ENCODE peak calls at places on chromosomes 4 and X, in six cellular contexts. One of them, this sample, is unnamed. For H3K4me1, the result is how much of the 10 kb centered on the place peaks cover.

GRCh38 chr4:122874194-122874593 is 47.6 kb downstream of the FGF2 start:
- DNase-seq in adipocyte: peak
- DNase-seq in cardiac muscle cell: peak
- DNase-seq in left lung: no peak
- DNase-seq in right atrium auricular region: no peak
- DNase-seq in H9: no peak
- DNase-seq in this sample: no peak

GRCh38 chr4:184814686-184815045 is 11.1 kb downstream of the ACSL1 start:
- DNase-seq in adipocyte: peak
- DNase-seq in cardiac muscle cell: no peak
- DNase-seq in left lung: no peak
- DNase-seq in right atrium auricular region: no peak
- DNase-seq in H9: no peak
- DNase-seq in this sample: no peak

GRCh38 chr4:170270628-170271027 is 180.9 kb upstream of the AADAT start:
- DNase-seq in adipocyte: no peak
- DNase-seq in cardiac muscle cell: no peak
- DNase-seq in left lung: no peak
- DNase-seq in right atrium auricular region: no peak
- DNase-seq in H9: no peak
- DNase-seq in this sample: no peak

GRCh38 chrX:115409551-115409950 is 120.0 kb downstream of the LUZP4 start:
- DNase-seq in adipocyte: peak
- DNase-seq in cardiac muscle cell: peak
- DNase-seq in left lung: no peak
- DNase-seq in right atrium auricular region: no peak
- DNase-seq in H9: no peak
- DNase-seq in this sample: no peak

GRCh38 chrX:86806786-86807185 is 658.5 kb downstream of the DACH2 start:
- DNase-seq in adipocyte: peak
- DNase-seq in cardiac muscle cell: no peak
- DNase-seq in left lung: no peak
- DNase-seq in right atrium auricular region: no peak
- DNase-seq in H9: peak
- DNase-seq in this sample: no peak

GRCh38 chrX:97685753-97686152 is 802.0 kb downstream of the RPA4 start:
- DNase-seq in adipocyte: peak
- DNase-seq in cardiac muscle cell: peak
- DNase-seq in left lung: no peak
- DNase-seq in right atrium auricular region: no peak
- DNase-seq in H9: no peak
- DNase-seq in this sample: peak

GRCh38 chrX:43643662-43644061 is 12.4 kb upstream of the MAOA start:
- DNase-seq in adipocyte: no peak
- DNase-seq in cardiac muscle cell: no peak
- DNase-seq in left lung: no peak
- DNase-seq in right atrium auricular region: no peak
- DNase-seq in H9: no peak
- DNase-seq in this sample: no peak

GRCh38 chr4:152983774-152984411 is 47.8 kb downstream of the FHDC1 start:
- DNase-seq in adipocyte: no peak
- DNase-seq in cardiac muscle cell: peak
- DNase-seq in left lung: no peak
- DNase-seq in right atrium auricular region: no peak
- DNase-seq in H9: peak
- DNase-seq in this sample: no peak

GRCh38 chr4:2275546-2276251 is 13.8 kb upstream of the MXD4 start:
- DNase-seq in adipocyte: no peak
- DNase-seq in cardiac muscle cell: no peak
- DNase-seq in left lung: no peak
- DNase-seq in right atrium auricular region: no peak
- DNase-seq in H9: no peak
- DNase-seq in this sample: peak

GRCh38 chrX:97705936-97706335 is 822.2 kb downstream of the RPA4 start:
- DNase-seq in adipocyte: peak
- DNase-seq in cardiac muscle cell: no peak
- DNase-seq in left lung: no peak
- DNase-seq in right atrium auricular region: no peak
- DNase-seq in H9: no peak
- DNase-seq in this sample: no peak

GRCh38 chrX:19627533-19627932 is 112.2 kb upstream of the MAP3K15 start:
- DNase-seq in adipocyte: peak
- DNase-seq in cardiac muscle cell: no peak
- DNase-seq in left lung: no peak
- DNase-seq in right atrium auricular region: no peak
- DNase-seq in H9: no peak
- DNase-seq in this sample: no peak

GRCh38 chr4:147638942-147639341 is 21.7 kb downstream of the TMEM184C start:
- DNase-seq in adipocyte: peak
- DNase-seq in cardiac muscle cell: peak
- DNase-seq in left lung: no peak
- DNase-seq in right atrium auricular region: no peak
- DNase-seq in H9: no peak
- DNase-seq in this sample: no peak

GRCh38 chrX:72714471-72714916 is 388 bp upstream of the PHKA1 start:
- DNase-seq in adipocyte: peak
- DNase-seq in cardiac muscle cell: peak
- DNase-seq in left lung: peak
- DNase-seq in right atrium auricular region: peak
- DNase-seq in H9: peak
- DNase-seq in this sample: peak

GRCh38 chr4:2714071-2714770 is 41.9 kb downstream of the TNIP2 start:
- DNase-seq in adipocyte: peak
- DNase-seq in cardiac muscle cell: peak
- DNase-seq in left lung: peak
- DNase-seq in right atrium auricular region: no peak
- DNase-seq in H9: no peak
- DNase-seq in this sample: peak

GRCh38 chr4:3047464-3048286 is 26.7 kb downstream of the HTT-AS start:
- DNase-seq in adipocyte: peak
- DNase-seq in cardiac muscle cell: peak
- DNase-seq in left lung: peak
- DNase-seq in right atrium auricular region: peak
- DNase-seq in H9: peak
- DNase-seq in this sample: peak

GRCh38 chrX:45762699-45763647 is 562.3 kb upstream of the DIPK2B start:
- DNase-seq in adipocyte: no peak
- DNase-seq in cardiac muscle cell: no peak
- DNase-seq in left lung: no peak
- DNase-seq in right atrium auricular region: no peak
- DNase-seq in H9: no peak
- DNase-seq in this sample: no peak

GRCh38 chr4:123390846-123391456 is 5.6 kb upstream of the SPRY1 start:
- DNase-seq in adipocyte: peak
- DNase-seq in cardiac muscle cell: peak
- DNase-seq in left lung: no peak
- DNase-seq in right atrium auricular region: no peak
- DNase-seq in H9: no peak
- DNase-seq in this sample: no peak

GRCh38 chr4:7002336-7002735 is 40.8 kb upstream of the TADA2B start:
- DNase-seq in adipocyte: no peak
- DNase-seq in cardiac muscle cell: no peak
- DNase-seq in left lung: no peak
- DNase-seq in right atrium auricular region: no peak
- DNase-seq in H9: no peak
- DNase-seq in this sample: no peak

GRCh38 chr4:26032572-26033320 is 118.7 kb downstream of the SMIM20 start:
- DNase-seq in adipocyte: peak
- DNase-seq in cardiac muscle cell: peak
- DNase-seq in left lung: no peak
- DNase-seq in right atrium auricular region: no peak
- DNase-seq in H9: no peak
- DNase-seq in this sample: no peak

GRCh38 chr4:60463846-60464502 is 736.2 kb upstream of the ADGRL3 start:
- DNase-seq in adipocyte: peak
- DNase-seq in cardiac muscle cell: no peak
- DNase-seq in left lung: no peak
- DNase-seq in right atrium auricular region: no peak
- DNase-seq in H9: no peak
- DNase-seq in this sample: no peak

GRCh38 chr4:168360271-168360670 is 41.7 kb upstream of the DDX60 start:
- DNase-seq in adipocyte: no peak
- DNase-seq in cardiac muscle cell: no peak
- DNase-seq in left lung: no peak
- DNase-seq in right atrium auricular region: no peak
- DNase-seq in H9: no peak
- DNase-seq in this sample: no peak

GRCh38 chr4:99205104-99205979 is 13.7 kb downstream of the ADH6 start:
- DNase-seq in adipocyte: peak
- DNase-seq in cardiac muscle cell: peak
- DNase-seq in left lung: no peak
- DNase-seq in right atrium auricular region: peak
- DNase-seq in H9: no peak
- DNase-seq in this sample: no peak

GRCh38 chr4:118920247-118920646 is 31.6 kb downstream of the SYNPO2 start:
- DNase-seq in adipocyte: no peak
- DNase-seq in cardiac muscle cell: peak
- DNase-seq in left lung: no peak
- DNase-seq in right atrium auricular region: no peak
- DNase-seq in H9: no peak
- DNase-seq in this sample: no peak

GRCh38 chr4:189221691-189222090 is 719.0 kb upstream of the FRG1 start:
- DNase-seq in adipocyte: no peak
- DNase-seq in cardiac muscle cell: no peak
- DNase-seq in left lung: no peak
- DNase-seq in right atrium auricular region: no peak
- DNase-seq in H9: no peak
- DNase-seq in this sample: no peak

GRCh38 chrX:4656419-4656818 is 943.0 kb upstream of the PRKX start:
- DNase-seq in adipocyte: no peak
- DNase-seq in cardiac muscle cell: no peak
- DNase-seq in left lung: no peak
- DNase-seq in right atrium auricular region: no peak
- DNase-seq in H9: no peak
- DNase-seq in this sample: no peak

GRCh38 chr4:140943486-140943885 is 187.3 kb upstream of the TBC1D9 start:
- DNase-seq in adipocyte: peak
- DNase-seq in cardiac muscle cell: peak
- DNase-seq in left lung: no peak
- DNase-seq in right atrium auricular region: no peak
- DNase-seq in H9: no peak
- DNase-seq in this sample: no peak

DNA sequence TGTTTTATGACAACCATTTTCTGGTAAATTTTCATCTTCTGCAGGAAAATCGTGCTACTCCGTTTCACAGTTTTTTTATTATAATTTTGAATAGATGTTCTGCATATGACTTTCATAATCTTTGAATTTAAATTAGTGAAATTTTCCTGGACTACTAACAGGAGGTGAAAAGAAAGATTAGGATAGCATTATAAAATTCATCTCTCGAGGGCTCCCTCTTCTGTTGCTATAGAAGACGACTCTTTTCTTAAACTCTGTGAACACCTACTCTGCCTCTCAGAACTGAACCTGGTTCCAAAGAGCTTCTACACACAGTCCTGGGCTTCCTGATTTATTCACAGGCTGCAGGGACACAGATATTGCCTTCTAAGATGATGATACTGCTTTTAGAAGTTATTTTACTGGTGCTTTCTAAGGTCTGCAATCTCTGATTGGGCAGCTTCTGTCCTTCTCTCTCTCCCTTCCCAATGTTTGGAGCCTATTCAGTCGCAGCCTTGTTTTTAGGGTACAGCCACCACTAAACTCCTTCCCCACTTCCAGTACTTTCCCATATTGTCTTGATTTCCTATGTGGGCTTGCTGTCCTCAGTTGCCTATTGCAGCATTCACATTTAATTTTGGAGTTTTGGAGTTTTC is 10.1 kb upstream of the SAP30 start:
- DNase-seq in adipocyte: peak
- DNase-seq in cardiac muscle cell: peak
- DNase-seq in left lung: no peak
- DNase-seq in right atrium auricular region: no peak
- DNase-seq in H9: no peak
- DNase-seq in this sample: no peak
- H3K4me1 ChIP-seq in adipocyte: under half
- H3K4me1 ChIP-seq in cardiac muscle cell: under half
- H3K4me1 ChIP-seq in left lung: under half
- H3K4me1 ChIP-seq in right atrium auricular region: under half
- H3K4me1 ChIP-seq in H9: under half
- H3K4me1 ChIP-seq in this sample: under half

DNA sequence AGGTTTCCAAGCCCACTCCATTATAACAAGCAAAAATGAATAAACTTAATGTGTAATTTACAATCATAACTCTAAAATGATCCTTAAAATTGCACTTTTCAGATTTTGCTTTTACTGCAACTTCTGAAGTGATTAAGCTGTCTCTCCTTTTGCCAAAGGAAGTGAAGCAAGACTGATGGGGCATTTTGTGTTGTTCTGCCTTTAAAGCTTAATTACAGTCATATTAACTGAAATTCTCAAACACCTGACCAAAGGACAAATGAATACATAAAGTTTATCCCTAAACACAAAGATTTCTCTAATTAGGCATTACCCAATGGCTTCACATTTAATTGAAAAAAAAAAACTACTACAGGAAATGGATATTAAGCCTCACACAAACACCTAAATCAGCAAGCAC is 101.8 kb downstream of the ATP11C start:
- DNase-seq in adipocyte: no peak
- DNase-seq in cardiac muscle cell: peak
- DNase-seq in left lung: no peak
- DNase-seq in right atrium auricular region: no peak
- DNase-seq in H9: no peak
- DNase-seq in this sample: no peak
- H3K4me1 ChIP-seq in adipocyte: half or more
- H3K4me1 ChIP-seq in cardiac muscle cell: under half
- H3K4me1 ChIP-seq in left lung: under half
- H3K4me1 ChIP-seq in right atrium auricular region: under half
- H3K4me1 ChIP-seq in H9: under half
- H3K4me1 ChIP-seq in this sample: under half

GRCh38 chr4:150305995-150306394 is 227.8 kb downstream of the DCLK2 start:
- DNase-seq in adipocyte: peak
- DNase-seq in cardiac muscle cell: peak
- DNase-seq in left lung: no peak
- DNase-seq in right atrium auricular region: no peak
- DNase-seq in H9: no peak
- DNase-seq in this sample: no peak
- H3K4me1 ChIP-seq in adipocyte: under half
- H3K4me1 ChIP-seq in cardiac muscle cell: under half
- H3K4me1 ChIP-seq in left lung: under half
- H3K4me1 ChIP-seq in right atrium auricular region: under half
- H3K4me1 ChIP-seq in H9: under half
- H3K4me1 ChIP-seq in this sample: under half

DNA sequence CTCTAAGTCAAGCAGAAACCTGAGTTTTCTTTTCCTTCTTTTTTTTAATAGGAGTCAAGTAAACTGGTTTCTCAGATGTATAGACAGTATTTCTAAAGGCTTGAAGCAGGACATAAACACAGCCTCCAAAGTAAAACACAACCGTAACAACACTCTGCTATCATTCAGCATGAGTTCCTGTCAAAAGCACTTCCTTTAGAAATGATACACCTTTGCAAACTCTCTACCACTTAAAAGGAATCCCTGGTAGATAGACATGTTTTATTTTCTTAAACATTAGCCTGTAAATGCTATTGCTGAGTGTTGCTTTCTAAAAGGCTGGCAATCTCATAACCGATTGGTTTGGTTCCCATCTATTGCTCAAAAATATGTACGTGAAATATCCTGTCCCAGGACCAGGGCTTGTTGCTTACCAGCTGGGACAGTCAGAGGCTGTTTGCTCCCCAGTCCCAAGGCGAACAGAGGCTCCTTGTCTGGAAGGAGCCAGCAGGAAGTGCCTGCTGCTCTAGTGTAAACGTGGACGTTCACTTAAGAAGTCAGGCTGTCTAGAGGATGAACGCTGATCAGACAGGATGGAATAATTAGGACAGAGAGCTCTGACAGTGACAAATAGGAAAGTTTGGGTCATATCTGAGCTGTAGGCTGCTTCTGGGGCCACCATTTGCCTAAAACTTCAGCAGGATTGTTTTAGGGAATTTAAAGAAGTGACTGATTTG is 173.9 kb upstream of the KLF3 start:
- DNase-seq in adipocyte: peak
- DNase-seq in cardiac muscle cell: peak
- DNase-seq in left lung: no peak
- DNase-seq in right atrium auricular region: peak
- DNase-seq in H9: peak
- DNase-seq in this sample: no peak
- H3K4me1 ChIP-seq in adipocyte: under half
- H3K4me1 ChIP-seq in cardiac muscle cell: under half
- H3K4me1 ChIP-seq in left lung: under half
- H3K4me1 ChIP-seq in right atrium auricular region: under half
- H3K4me1 ChIP-seq in H9: under half
- H3K4me1 ChIP-seq in this sample: under half